ENCODE peak calls at places on chromosomes 6 and 20, in six cellular contexts. M is NCI-H146, U is T-helper 17 cell, P is NCI-H1417, Y is GM19239, X is endodermal cell. D is an unnamed sample.

GRCh38 chr20:23782366-23782983 is 31.7 kb upstream of the CST1 start:
- DNase-seq in M (no peak), U (no peak), P (peak), Y (peak), X (peak), D (no peak)

GRCh38 chr6:119112856-119113530 is 34.5 kb upstream of the FAM184A start:
- DNase-seq in M (no peak), U (no peak), P (no peak), Y (no peak), X (peak), D (no peak)

GRCh38 chr20:380763-381580 is 412 bp downstream of the TRIB3 start:
- DNase-seq in M (peak), U (peak), P (peak), Y (peak), X (peak), D (peak)

GRCh38 chr6:44309092-44309491 is 4.1 kb downstream of the AARS2 start:
- DNase-seq in M (no peak), U (no peak), P (no peak), Y (no peak), X (no peak), D (no peak)

GRCh38 chr6:40328376-40328987 is 258.7 kb downstream of the LRFN2 start:
- DNase-seq in M (peak), U (no peak), P (peak), Y (peak), X (peak), D (peak)

GRCh38 chr6:68502946-68503345 is 132.1 kb upstream of the ADGRB3 start:
- DNase-seq in M (no peak), U (no peak), P (no peak), Y (no peak), X (no peak), D (peak)

GRCh38 chr6:167678102-167679101 is 148.3 kb upstream of the AFDN start:
- DNase-seq in M (no peak), U (no peak), P (peak), Y (no peak), X (peak), D (peak)

GRCh38 chr20:32064667-32065066 is 12.6 kb downstream of the HCK start:
- DNase-seq in M (no peak), U (no peak), P (no peak), Y (no peak), X (no peak), D (no peak)

GRCh38 chr6:42281016-42281533 is 63.4 kb upstream of the MRPS10 start:
- DNase-seq in M (no peak), U (no peak), P (no peak), Y (no peak), X (no peak), D (no peak)

GRCh38 chr6:7201732-7202541 is 94.2 kb downstream of the RREB1 start:
- DNase-seq in M (no peak), U (no peak), P (no peak), Y (peak), X (no peak), D (no peak)

GRCh38 chr6:52517502-52518278 is 59.2 kb downstream of the TRAM2 start:
- DNase-seq in M (peak), U (no peak), P (no peak), Y (no peak), X (peak), D (no peak)

GRCh38 chr6:43128926-43129325 is 42.1 kb upstream of the SRF start:
- DNase-seq in M (no peak), U (no peak), P (no peak), Y (no peak), X (no peak), D (no peak)

GRCh38 chr6:35370799-35371493 is 28.6 kb downstream of the PPARD start:
- DNase-seq in M (no peak), U (no peak), P (no peak), Y (no peak), X (no peak), D (no peak)

GRCh38 chr6:154448448-154449096 is 61.9 kb downstream of the CNKSR3 start:
- DNase-seq in M (peak), U (no peak), P (peak), Y (no peak), X (no peak), D (peak)

GRCh38 chr6:100719883-100720682 is 161.0 kb downstream of the ASCC3 start:
- DNase-seq in M (peak), U (no peak), P (no peak), Y (no peak), X (no peak), D (peak)

GRCh38 chr6:31057426-31058003 is 47.2 kb downstream of the MUC22 start:
- DNase-seq in M (no peak), U (no peak), P (no peak), Y (no peak), X (no peak), D (no peak)

GRCh38 chr20:50514750-50515149 is 4.6 kb downstream of the PTPN1 start:
- DNase-seq in M (no peak), U (no peak), P (no peak), Y (no peak), X (no peak), D (no peak)

GRCh38 chr20:20658871-20659415 is 53.5 kb downstream of the RALGAPA2 start:
- DNase-seq in M (no peak), U (no peak), P (no peak), Y (no peak), X (no peak), D (no peak)

GRCh38 chr6:110053395-110054240 is 75.5 kb downstream of the GPR6 start:
- DNase-seq in M (peak), U (no peak), P (peak), Y (peak), X (peak), D (peak)

GRCh38 chr6:16718301-16718700 is 43.0 kb downstream of the ATXN1 start:
- DNase-seq in M (no peak), U (no peak), P (no peak), Y (no peak), X (no peak), D (no peak)

GRCh38 chr6:75624988-75625387 is 23.3 kb downstream of the SENP6 start:
- DNase-seq in M (no peak), U (no peak), P (no peak), Y (no peak), X (no peak), D (no peak)

GRCh38 chr6:14747881-14748520 is 497.9 kb upstream of the JARID2 start:
- DNase-seq in M (no peak), U (no peak), P (no peak), Y (no peak), X (peak), D (no peak)

GRCh38 chr6:2545351-2545750 is 205.4 kb downstream of the MYLK4 start:
- DNase-seq in M (no peak), U (no peak), P (no peak), Y (no peak), X (no peak), D (no peak)

GRCh38 chr6:93337772-93338394 is 81.5 kb downstream of the EPHA7 start:
- DNase-seq in M (no peak), U (no peak), P (no peak), Y (no peak), X (no peak), D (no peak)

GRCh38 chr6:42279144-42279781 is 61.6 kb upstream of the MRPS10 start:
- DNase-seq in M (no peak), U (no peak), P (no peak), Y (no peak), X (no peak), D (no peak)

GRCh38 chr20:17381701-17382100 is 149.5 kb downstream of the BFSP1 start:
- DNase-seq in M (no peak), U (no peak), P (no peak), Y (no peak), X (no peak), D (no peak)